ENCODE peak calls at places on chromosomes 2 and 18, in four cellular contexts. Z, D, Q and J are unnamed samples.

GRCh38 chr2:109087055-109087663 is 41.8 kb upstream of the SH3RF3 start:
- DNase-seq in Z (no peak), Q (no peak), D (no peak), J (no peak)

GRCh38 chr2:124911560-124911959 is 886.5 kb downstream of the CNTNAP5 start:
- DNase-seq in Z (no peak), Q (no peak), D (no peak), J (no peak)

GRCh38 chr2:95346236-95346737 is 49.1 kb downstream of the KCNIP3 start:
- DNase-seq in D (peak), Q (no peak), Z (peak), J (peak)

GRCh38 chr2:33223851-33224250 is 252.6 kb upstream of the RASGRP3 start:
- DNase-seq in Z (no peak), Q (no peak), D (no peak), J (no peak)

GRCh38 chr2:164967781-164968228 is 12.5 kb upstream of the SLC38A11 start:
- DNase-seq in D (peak), Q (no peak), Z (no peak), J (no peak)

GRCh38 chr2:88813612-88814011 is 122.1 kb downstream of the RPIA start:
- DNase-seq in Z (no peak), D (no peak), Q (no peak), J (no peak)

GRCh38 chr18:35073186-35074105 is 32.2 kb downstream of the MAPRE2 start:
- DNase-seq in Q (no peak), D (no peak), Z (no peak), J (no peak)

GRCh38 chr2:45120546-45120945 is 111.3 kb upstream of the SIX2 start:
- DNase-seq in D (no peak), Q (no peak), Z (peak), J (no peak)

GRCh38 chr2:188189356-188189755 is 102.3 kb upstream of the GULP1 start:
- DNase-seq in D (no peak), Z (no peak), Q (no peak), J (no peak)

GRCh38 chr18:63313409-63313917 is 6.1 kb downstream of the BCL2 start:
- DNase-seq in D (no peak), Z (no peak), Q (no peak), J (no peak)

GRCh38 chr18:63314062-63314790 is 5.3 kb downstream of the BCL2 start:
- DNase-seq in Z (no peak), D (no peak), Q (no peak), J (no peak)

GRCh38 chr18:63316612-63317555 is 2.7 kb downstream of the BCL2 start:
- DNase-seq in D (no peak), Z (peak), Q (no peak), J (no peak)

GRCh38 chr18:63315879-63316278 is 3.7 kb downstream of the BCL2 start:
- DNase-seq in Q (no peak), D (no peak), Z (no peak), J (no peak)

GRCh38 chr18:63314991-63315662 is 4.4 kb downstream of the BCL2 start:
- DNase-seq in Z (no peak), Q (no peak), D (no peak), J (no peak)
- H3K4me3 ChIP-seq in Z (no peak), Q (no peak), D (no peak), J (no peak)

GRCh38 chr18:23438608-23439366 is 14.3 kb upstream of the RIOK3 start:
- DNase-seq in Q (no peak), Z (no peak), D (no peak), J (no peak)

GRCh38 chr18:23438046-23438377 is 15.1 kb upstream of the RIOK3 start:
- DNase-seq in D (no peak), Z (no peak), Q (no peak), J (no peak)

GRCh38 chr18:23442958-23443357 is 10.1 kb upstream of the RIOK3 start:
- DNase-seq in Q (no peak), D (no peak), Z (no peak), J (no peak)

GRCh38 chr18:23433360-23433759 is 19.7 kb upstream of the RIOK3 start:
- DNase-seq in Z (no peak), D (no peak), Q (no peak), J (no peak)

DNA sequence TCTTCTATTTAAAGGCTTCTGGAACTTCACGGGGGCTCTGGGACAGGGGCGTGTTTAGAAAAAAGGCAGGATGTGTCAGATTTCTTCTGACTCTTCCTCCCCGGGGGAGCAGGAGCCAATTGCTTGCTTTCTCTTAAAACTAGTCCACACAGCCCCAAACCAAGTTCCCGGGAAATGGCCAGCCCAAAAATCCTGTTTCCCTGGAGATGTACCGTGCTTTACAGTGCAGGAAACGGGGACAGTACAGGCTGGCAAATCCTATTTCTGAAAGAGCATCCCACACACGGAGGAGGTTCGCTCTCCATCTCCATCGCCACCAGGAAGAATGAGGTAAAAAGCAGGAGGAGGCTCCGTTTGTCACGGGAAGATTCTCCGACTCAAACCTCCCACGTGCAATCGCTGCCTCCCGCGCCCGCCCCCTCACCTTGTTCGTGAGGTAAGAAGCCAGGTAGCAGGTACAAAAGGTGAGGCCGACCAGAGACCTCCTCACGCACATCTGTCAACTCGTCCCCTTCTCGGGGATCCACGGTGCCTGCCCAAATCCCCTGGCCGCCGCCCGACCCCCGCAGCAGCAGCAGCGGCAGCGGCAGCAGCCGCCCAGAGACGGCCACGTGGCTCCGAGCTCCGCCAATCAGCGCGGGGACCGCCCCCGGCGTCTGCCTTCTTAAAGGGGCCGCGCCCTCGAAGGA is 15.6 kb upstream of the RIOK3 start:
- DNase-seq in Q (peak), D (peak), Z (peak), J (peak)
- TF ChIP-seq POLR2A in Q (peak), D (peak), Z (no peak), J (no peak)

DNA sequence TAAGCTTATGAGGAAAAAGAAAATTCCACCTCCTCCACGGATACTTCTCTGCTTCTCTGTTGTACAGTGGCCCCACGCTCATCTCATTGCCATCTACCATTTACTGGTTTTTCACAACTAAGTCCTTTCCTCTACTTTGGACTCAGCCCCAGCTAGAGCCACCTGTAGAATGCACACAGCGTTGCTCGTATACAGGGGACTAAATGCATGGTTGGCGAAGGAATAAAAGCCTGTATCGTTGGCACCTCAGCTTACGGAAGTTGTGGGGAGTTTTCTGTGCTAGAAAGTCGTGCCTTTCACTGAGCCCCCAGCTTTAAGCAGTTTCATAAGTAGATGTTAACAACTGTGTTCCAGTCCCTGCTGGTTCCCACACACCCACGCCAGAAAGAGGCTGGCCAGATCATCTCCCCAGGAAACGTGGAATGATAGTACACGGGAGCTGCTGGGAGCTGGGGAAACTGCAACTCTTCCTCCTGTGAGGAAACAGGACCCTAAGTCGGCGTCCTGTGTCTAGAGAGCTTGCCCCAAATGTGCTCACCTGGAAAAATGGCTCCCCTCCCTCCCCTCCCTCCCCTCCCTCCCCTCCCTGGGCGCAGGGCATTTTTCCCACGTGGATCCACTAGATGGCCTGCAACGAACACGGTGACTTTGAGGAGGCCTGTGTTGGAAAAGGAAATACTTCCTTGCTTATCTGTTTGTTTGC is 43.7 kb upstream of the RFX8 start:
- DNase-seq in Q (peak), D (peak), Z (peak), J (peak)
- H3K4me3 ChIP-seq in Q (peak), D (peak), Z (no peak), J (no peak)

DNA sequence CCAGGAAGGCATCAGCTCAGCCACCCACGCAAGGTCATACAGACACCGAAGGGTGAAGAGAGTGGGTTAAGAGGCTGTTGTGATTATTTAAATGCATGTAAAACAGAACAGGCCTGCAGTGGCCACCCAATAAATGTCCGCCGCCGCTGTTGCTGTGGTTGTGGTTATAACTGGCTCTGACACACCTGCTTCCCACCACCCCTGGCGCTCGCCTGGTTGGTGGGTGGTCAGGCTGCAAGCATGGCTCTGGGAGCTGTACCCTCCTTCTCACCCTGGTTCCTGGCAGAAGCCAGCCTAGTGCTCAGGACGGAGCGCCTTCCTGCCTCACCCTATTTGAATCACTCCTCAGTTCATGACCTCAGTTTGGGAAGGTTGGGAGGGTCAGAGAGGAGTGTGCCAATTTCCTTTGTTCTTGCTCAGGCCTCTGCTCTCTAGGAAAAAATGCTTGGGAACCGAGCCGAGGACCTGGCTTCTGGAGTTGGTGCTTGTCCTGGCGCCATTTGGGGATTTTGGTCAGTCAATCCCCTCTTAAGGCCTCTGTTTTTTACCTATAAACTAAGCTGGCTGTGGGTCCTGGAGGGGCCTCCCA is 5.3 kb upstream of the CRYBA2 start:
- DNase-seq in Q (no peak), D (no peak), Z (no peak), J (peak)
- TF ChIP-seq POLR2A in Q (no peak), D (no peak), Z (no peak), J (no peak)

GRCh38 chr18:5964596-5964995 is 69.3 kb upstream of the TMEM200C start:
- DNase-seq in Z (no peak), Q (no peak), D (no peak), J (no peak)
- H3K4me3 ChIP-seq in Z (no peak), Q (no peak), D (no peak), J (no peak)

GRCh38 chr18:54828290-54828871 is at the start of gene RAB27B:
- DNase-seq in Z (peak), D (peak), Q (peak), J (peak)
- TF ChIP-seq POLR2A in Z (no peak), D (peak), Q (no peak), J (no peak)

GRCh38 chr2:170313636-170314348 is 135.8 kb downstream of the MYO3B start:
- DNase-seq in Z (no peak), D (no peak), Q (no peak), J (no peak)
- H3K4me3 ChIP-seq in Z (no peak), D (no peak), Q (no peak), J (no peak)

DNA sequence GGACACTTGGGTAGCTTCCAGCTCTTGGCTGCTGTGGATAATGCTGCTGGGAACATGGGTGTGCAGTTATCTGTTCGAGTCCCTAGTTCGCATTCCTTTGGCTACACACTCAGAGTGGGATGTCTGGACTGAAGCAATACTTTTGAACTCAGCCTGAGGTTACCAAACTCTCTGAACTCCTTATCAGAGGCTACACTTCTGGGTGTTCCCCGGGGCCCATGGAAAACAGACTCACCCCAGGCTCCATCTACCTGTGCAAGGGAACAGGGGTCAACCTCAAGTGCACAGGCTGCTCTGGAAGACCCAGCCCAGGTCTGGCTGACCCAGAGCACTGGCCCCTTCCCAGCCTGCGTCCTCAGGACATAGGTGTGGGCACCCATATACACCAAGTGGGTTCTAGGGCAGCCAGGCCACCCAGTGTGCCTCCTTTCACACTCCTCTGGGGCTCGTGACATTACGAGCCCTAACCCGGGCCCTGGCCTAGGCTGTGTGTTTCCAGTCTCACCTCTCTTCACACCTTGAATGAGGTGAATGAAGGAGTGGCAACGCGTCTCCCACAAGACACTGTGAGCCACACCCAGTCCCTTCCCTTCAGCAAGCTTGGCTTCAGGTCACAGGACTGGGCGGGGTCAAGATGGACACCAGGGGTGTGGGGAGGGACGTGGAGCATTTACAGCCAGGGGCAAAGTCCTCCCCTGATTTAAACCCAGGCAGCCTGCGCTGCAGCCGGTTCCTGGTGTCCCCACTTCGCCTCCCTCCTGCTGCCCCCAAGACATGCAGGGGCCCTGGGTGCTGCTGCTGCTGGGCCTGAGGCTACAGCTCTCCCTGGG is at the start of gene ALPI:
- DNase-seq in Z (no peak), D (no peak), Q (no peak), J (no peak)
- TF ChIP-seq POLR2A in Z (no peak), D (no peak), Q (no peak), J (no peak)

DNA sequence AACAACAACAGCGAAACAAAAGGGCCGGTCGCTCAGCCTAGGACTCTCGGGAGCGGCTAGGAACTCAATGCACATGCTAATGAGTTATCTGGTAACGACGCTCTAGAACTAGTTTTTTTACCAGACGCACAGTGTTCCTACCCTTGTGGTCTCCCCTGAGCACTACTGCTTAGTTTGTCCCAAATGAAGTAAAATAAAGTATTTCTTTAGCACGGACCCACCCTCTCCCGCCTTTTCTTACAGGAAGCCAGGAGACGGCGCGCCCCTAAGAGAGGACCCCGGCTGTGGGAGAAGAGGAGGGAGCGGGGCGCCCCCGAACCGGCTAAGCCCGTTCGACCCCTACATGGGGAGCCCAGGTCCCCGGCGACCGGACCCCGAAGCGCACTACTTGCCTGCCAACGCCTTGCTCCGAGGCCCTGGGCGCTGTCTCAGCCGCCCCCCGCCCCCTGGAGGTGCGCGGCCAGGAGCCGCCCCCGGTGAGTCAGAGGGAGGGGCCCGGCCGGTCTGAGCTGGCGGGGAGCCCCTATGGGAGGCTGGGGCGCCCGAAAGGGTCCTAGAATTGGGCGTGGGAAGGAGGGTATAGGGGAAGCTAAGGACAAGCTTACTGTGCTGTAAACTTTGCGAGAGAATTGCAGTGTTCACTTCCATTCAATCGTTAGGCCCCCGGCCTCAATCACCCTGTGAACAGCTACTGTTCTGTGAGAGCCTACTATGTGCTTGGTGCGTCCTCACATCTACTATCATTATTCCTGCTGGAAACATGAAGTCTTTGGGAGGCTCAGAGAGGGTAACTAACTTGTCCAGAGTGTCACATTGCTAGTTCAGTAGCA is 3.6 kb upstream of the CAPG start:
- DNase-seq in D (no peak), Z (peak), Q (no peak), J (no peak)
- H3K4me3 ChIP-seq in D (peak), Z (peak), Q (no peak), J (peak)